ENCODE peak calls at places on chromosomes 6 and 20, in five cellular contexts. One of them, this sample, is unnamed.

GRCh38 chr6:160030103-160030502 is 61.2 kb downstream of the IGF2R start:
- DNase-seq in NCI-H2081 treated with DMSO at 0.1 percent for 48 hours: no peak
- DNase-seq in BJ: peak
- DNase-seq in astrocyte of the spinal cord: peak
- DNase-seq in BE2C: peak
- DNase-seq in this sample: no peak

GRCh38 chr6:65126667-65127066 is 580.4 kb downstream of the EYS start:
- DNase-seq in NCI-H2081 treated with DMSO at 0.1 percent for 48 hours: peak
- DNase-seq in BJ: no peak
- DNase-seq in astrocyte of the spinal cord: no peak
- DNase-seq in BE2C: no peak
- DNase-seq in this sample: no peak

GRCh38 chr6:142927904-142928303 is 17.1 kb downstream of the HIVEP2 start:
- DNase-seq in NCI-H2081 treated with DMSO at 0.1 percent for 48 hours: no peak
- DNase-seq in BJ: no peak
- DNase-seq in astrocyte of the spinal cord: peak
- DNase-seq in BE2C: no peak
- DNase-seq in this sample: no peak

GRCh38 chr6:51959744-51960383 is 127.5 kb downstream of the PKHD1 start:
- DNase-seq in NCI-H2081 treated with DMSO at 0.1 percent for 48 hours: no peak
- DNase-seq in BJ: peak
- DNase-seq in astrocyte of the spinal cord: peak
- DNase-seq in BE2C: peak
- DNase-seq in this sample: no peak

GRCh38 chr6:43246301-43247114 is 3.2 kb downstream of the TTBK1 start:
- DNase-seq in NCI-H2081 treated with DMSO at 0.1 percent for 48 hours: no peak
- DNase-seq in BJ: no peak
- DNase-seq in astrocyte of the spinal cord: peak
- DNase-seq in BE2C: peak
- DNase-seq in this sample: no peak

GRCh38 chr6:69580696-69581095 is 216.1 kb downstream of the LMBRD1 start:
- DNase-seq in NCI-H2081 treated with DMSO at 0.1 percent for 48 hours: no peak
- DNase-seq in BJ: no peak
- DNase-seq in astrocyte of the spinal cord: no peak
- DNase-seq in BE2C: no peak
- DNase-seq in this sample: no peak

GRCh38 chr6:6843057-6843627 is 254.6 kb downstream of the LY86 start:
- DNase-seq in NCI-H2081 treated with DMSO at 0.1 percent for 48 hours: no peak
- DNase-seq in BJ: no peak
- DNase-seq in astrocyte of the spinal cord: peak
- DNase-seq in BE2C: no peak
- DNase-seq in this sample: no peak

GRCh38 chr20:37598101-37598530 is 70.4 kb upstream of the BLCAP start:
- DNase-seq in NCI-H2081 treated with DMSO at 0.1 percent for 48 hours: no peak
- DNase-seq in BJ: no peak
- DNase-seq in astrocyte of the spinal cord: no peak
- DNase-seq in BE2C: peak
- DNase-seq in this sample: no peak

GRCh38 chr20:63641792-63642517 is 11.3 kb downstream of the STMN3 start:
- DNase-seq in NCI-H2081 treated with DMSO at 0.1 percent for 48 hours: peak
- DNase-seq in BJ: no peak
- DNase-seq in astrocyte of the spinal cord: peak
- DNase-seq in BE2C: peak
- DNase-seq in this sample: peak

GRCh38 chr6:36769676-36770499 is 69.4 kb downstream of the CPNE5 start:
- DNase-seq in NCI-H2081 treated with DMSO at 0.1 percent for 48 hours: no peak
- DNase-seq in BJ: no peak
- DNase-seq in astrocyte of the spinal cord: peak
- DNase-seq in BE2C: no peak
- DNase-seq in this sample: no peak

GRCh38 chr6:90537723-90538407 is 49.0 kb downstream of the MAP3K7 start:
- DNase-seq in NCI-H2081 treated with DMSO at 0.1 percent for 48 hours: no peak
- DNase-seq in BJ: peak
- DNase-seq in astrocyte of the spinal cord: no peak
- DNase-seq in BE2C: no peak
- DNase-seq in this sample: no peak

GRCh38 chr6:10861086-10861485 is 20.8 kb downstream of the GCM2 start:
- DNase-seq in NCI-H2081 treated with DMSO at 0.1 percent for 48 hours: no peak
- DNase-seq in BJ: no peak
- DNase-seq in astrocyte of the spinal cord: no peak
- DNase-seq in BE2C: no peak
- DNase-seq in this sample: no peak

GRCh38 chr6:52195886-52196285 is 9.7 kb downstream of the IL17A start:
- DNase-seq in NCI-H2081 treated with DMSO at 0.1 percent for 48 hours: no peak
- DNase-seq in BJ: no peak
- DNase-seq in astrocyte of the spinal cord: no peak
- DNase-seq in BE2C: no peak
- DNase-seq in this sample: no peak

GRCh38 chr6:7249391-7249790 is 63.6 kb downstream of the SSR1 start:
- DNase-seq in NCI-H2081 treated with DMSO at 0.1 percent for 48 hours: no peak
- DNase-seq in BJ: no peak
- DNase-seq in astrocyte of the spinal cord: no peak
- DNase-seq in BE2C: no peak
- DNase-seq in this sample: no peak

GRCh38 chr6:155264704-155265320 is 999 bp downstream of the CLDN20 start:
- DNase-seq in NCI-H2081 treated with DMSO at 0.1 percent for 48 hours: no peak
- DNase-seq in BJ: no peak
- DNase-seq in astrocyte of the spinal cord: no peak
- DNase-seq in BE2C: peak
- DNase-seq in this sample: no peak